ENCODE peak calls at places on chromosome 22, in six cellular contexts. E, Z, K, L, V and P are unnamed samples.
A peak's percentile ranks its signal among the peaks of the same experiment; 100 is the strongest.

GRCh38 chr22:25100972-25101371 is 98.7 kb upstream of the CRYBB3 start:
- DNase-seq in E (no peak), Z (no peak), K (peak; percentile 18), L (no peak), V (no peak), P (no peak)

GRCh38 chr22:30198152-30198845 is 48.3 kb downstream of the LIF start:
- DNase-seq in E (no peak), Z (no peak), K (no peak), L (no peak), V (no peak), P (no peak)

GRCh38 chr22:36301384-36301828 is 48.5 kb downstream of the APOL1 start:
- DNase-seq in E (peak; percentile 86), Z (peak; percentile 74), K (peak; percentile 81), L (peak; percentile 64), V (peak; percentile 55), P (peak; percentile 94)

GRCh38 chr22:46582281-46582811 is 37.8 kb upstream of the GRAMD4 start:
- DNase-seq in E (peak; percentile 83), Z (no peak), K (no peak), L (peak; percentile 10), V (no peak), P (no peak)

GRCh38 chr22:32083000-32083399 is 39.9 kb downstream of the SLC5A1 start:
- DNase-seq in E (no peak), Z (no peak), K (no peak), L (no peak), V (no peak), P (no peak)

GRCh38 chr22:38162881-38163843 is 18.5 kb downstream of the PLA2G6 start:
- DNase-seq in E (no peak), Z (no peak), K (no peak), L (no peak), V (no peak), P (no peak)

GRCh38 chr22:46749682-46750529 is 11.9 kb upstream of the CERK start:
- DNase-seq in E (no peak), Z (no peak), K (no peak), L (no peak), V (no peak), P (no peak)

GRCh38 chr22:42773161-42773560 is 52.5 kb upstream of the A4GALT start:
- DNase-seq in E (no peak), Z (no peak), K (no peak), L (no peak), V (no peak), P (no peak)

GRCh38 chr22:50699754-50700386 is 27.2 kb downstream of the SHANK3 start:
- DNase-seq in E (no peak), Z (no peak), K (peak; percentile 62), L (no peak), V (no peak), P (peak; percentile 87)

GRCh38 chr22:18954333-18954732 is 18.2 kb upstream of the PRODH start:
- DNase-seq in E (peak; percentile 86), Z (peak; percentile 74), K (peak; percentile 81), L (no peak), V (peak; percentile 12), P (peak; percentile 79)

GRCh38 chr22:50416996-50417395 is 57.8 kb downstream of the SBF1 start:
- DNase-seq in E (no peak), Z (no peak), K (no peak), L (no peak), V (no peak), P (no peak)

GRCh38 chr22:33887173-33887572 is 33.1 kb downstream of the LARGE1 start:
- DNase-seq in E (no peak), Z (no peak), K (no peak), L (no peak), V (no peak), P (no peak)

GRCh38 chr22:17444204-17444504 is 74.9 kb downstream of the CECR2 start:
- DNase-seq in E (no peak), Z (no peak), K (no peak), L (no peak), V (no peak), P (no peak)